ENCODE peak calls at places on chromosomes 7 and 10, in six cellular contexts. Q is NCI-H1105, T is endothelial cell, V is ELF-1, N is RCC 7860, P is activated B cell treated with CpG ODN at 0.5 μM for 24 hours. R is an unnamed sample.

GRCh38 chr10:87656431-87657072 is 3.1 kb upstream of the PAPSS2 start:
- DNase-seq in Q (no peak), T (no peak), V (peak), N (peak), P (no peak), R (peak)

GRCh38 chr10:119667562-119668328 is 16.6 kb downstream of the BAG3 start:
- DNase-seq in Q (no peak), T (no peak), V (peak), N (peak), P (no peak), R (peak)

GRCh38 chr7:25369794-25370193 is 141.5 kb upstream of the NPVF start:
- DNase-seq in Q (no peak), T (no peak), V (no peak), N (no peak), P (no peak), R (no peak)

GRCh38 chr10:103745264-103746247 is 109.8 kb downstream of the SH3PXD2A start:
- DNase-seq in Q (no peak), T (no peak), V (no peak), N (peak), P (no peak), R (no peak)

GRCh38 chr7:2220030-2220429 is 12.7 kb downstream of the MAD1L1 start:
- DNase-seq in Q (no peak), T (no peak), V (no peak), N (no peak), P (no peak), R (no peak)

GRCh38 chr10:75378403-75378802 is 23.2 kb downstream of the ZNF503 start:
- DNase-seq in Q (no peak), T (no peak), V (no peak), N (no peak), P (no peak), R (no peak)

GRCh38 chr7:158275711-158276413 is 311.8 kb downstream of the PTPRN2 start:
- DNase-seq in Q (no peak), T (no peak), V (no peak), N (no peak), P (no peak), R (no peak)

GRCh38 chr7:2038876-2039728 is 193.6 kb downstream of the MAD1L1 start:
- DNase-seq in Q (no peak), T (no peak), V (no peak), N (no peak), P (no peak), R (no peak)

GRCh38 chr7:118148930-118149329 is 35.0 kb upstream of the LSM8 start:
- DNase-seq in Q (no peak), T (no peak), V (no peak), N (no peak), P (no peak), R (no peak)

GRCh38 chr7:100556541-100556940 is 17.2 kb downstream of the SAP25 start:
- DNase-seq in Q (no peak), T (no peak), V (no peak), N (no peak), P (no peak), R (no peak)

GRCh38 chr7:64999165-65000004 is 7.1 kb downstream of the ERV3-1 start:
- DNase-seq in Q (no peak), T (peak), V (no peak), N (no peak), P (no peak), R (no peak)

GRCh38 chr10:56508562-56508961 is 147.5 kb upstream of the ZWINT start:
- DNase-seq in Q (no peak), T (no peak), V (no peak), N (no peak), P (no peak), R (no peak)

GRCh38 chr7:47026733-47027450 is 555.0 kb downstream of the TNS3 start:
- DNase-seq in Q (peak), T (no peak), V (no peak), N (no peak), P (no peak), R (no peak)

GRCh38 chr10:117250409-117250808 is 9.5 kb downstream of the SLC18A2 start:
- DNase-seq in Q (no peak), T (no peak), V (no peak), N (no peak), P (no peak), R (no peak)

GRCh38 chr10:75350791-75351190 is 50.8 kb downstream of the ZNF503 start:
- DNase-seq in Q (no peak), T (no peak), V (no peak), N (peak), P (no peak), R (no peak)

GRCh38 chr7:140060788-140061606 is 1.8 kb downstream of the PARP12 start:
- DNase-seq in Q (peak), T (no peak), V (no peak), N (no peak), P (no peak), R (no peak)

GRCh38 chr7:129605960-129606644 is 5.4 kb upstream of the NRF1 start:
- DNase-seq in Q (no peak), T (no peak), V (no peak), N (no peak), P (no peak), R (no peak)

GRCh38 chr7:155506854-155507337 is 39.5 kb downstream of the CNPY1 start:
- DNase-seq in Q (no peak), T (no peak), V (peak), N (no peak), P (no peak), R (no peak)

GRCh38 chr10:91758303-91759146 is 39.7 kb upstream of the TNKS2 start:
- DNase-seq in Q (no peak), T (no peak), V (no peak), N (peak), P (no peak), R (peak)

GRCh38 chr10:78900715-78901430 is 167.9 kb upstream of the ZMIZ1 start:
- DNase-seq in Q (no peak), T (no peak), V (no peak), N (no peak), P (no peak), R (no peak)

GRCh38 chr10:119253433-119254174 is 46.2 kb downstream of the GRK5 start:
- DNase-seq in Q (no peak), T (no peak), V (peak), N (peak), P (no peak), R (no peak)

GRCh38 chr10:129950651-129951050 is 13.4 kb downstream of the EBF3 start:
- DNase-seq in Q (no peak), T (no peak), V (no peak), N (no peak), P (no peak), R (no peak)

GRCh38 chr10:9786101-9786500 is 1231.6 kb upstream of the CELF2 start:
- DNase-seq in Q (no peak), T (no peak), V (no peak), N (no peak), P (no peak), R (no peak)

GRCh38 chr7:154676422-154677073 is 326.4 kb downstream of the PAXIP1 start:
- DNase-seq in Q (no peak), T (no peak), V (no peak), N (no peak), P (no peak), R (no peak)

GRCh38 chr7:16982640-16983103 is 100.9 kb upstream of the AGR3 start:
- DNase-seq in Q (peak), T (no peak), V (peak), N (peak), P (no peak), R (peak)

GRCh38 chr10:74322141-74322540 is 171.1 kb downstream of the ADK start:
- DNase-seq in Q (no peak), T (no peak), V (no peak), N (no peak), P (no peak), R (no peak)

GRCh38 chr7:138194567-138194966 is 118.3 kb downstream of the AKR1D1 start:
- DNase-seq in Q (no peak), T (no peak), V (no peak), N (no peak), P (no peak), R (no peak)

GRCh38 chr7:29406366-29406765 is 157.3 kb upstream of the PRR15 start:
- DNase-seq in Q (no peak), T (no peak), V (no peak), N (no peak), P (no peak), R (no peak)

GRCh38 chr7:112009081-112009480 is 197.1 kb downstream of the DOCK4 start:
- DNase-seq in Q (no peak), T (no peak), V (no peak), N (peak), P (no peak), R (no peak)

GRCh38 chr7:31101544-31101943 is 49.4 kb downstream of the ADCYAP1R1 start:
- DNase-seq in Q (no peak), T (no peak), V (no peak), N (no peak), P (no peak), R (no peak)

GRCh38 chr10:132674311-132674710 is 111.6 kb downstream of the NKX6-2 start:
- DNase-seq in Q (no peak), T (no peak), V (no peak), N (no peak), P (no peak), R (no peak)

GRCh38 chr7:100965051-100965722 is 4.2 kb upstream of the MUC12 start:
- DNase-seq in Q (no peak), T (no peak), V (peak), N (no peak), P (no peak), R (no peak)

GRCh38 chr7:65279795-65280194 is 93.9 kb upstream of the ZNF92 start:
- DNase-seq in Q (no peak), T (no peak), V (no peak), N (no peak), P (no peak), R (no peak)

R was measured in neuronal stem cell.